ENCODE peak calls at places on chromosomes 13 and 19, in six cellular contexts. One of them, this sample, is unnamed.

GRCh38 chr13:102227696-102228095 is 174.2 kb downstream of the FGF14 start:
- DNase-seq in nucleus accumbens: no peak
- DNase-seq in ureter: no peak
- DNase-seq in brain pericyte: no peak
- DNase-seq in naive thymus-derived CD8-positive, alpha-beta T cell: no peak
- DNase-seq in GM18507: no peak
- DNase-seq in this sample: no peak

GRCh38 chr19:23887642-23888041 is 27.0 kb upstream of the ZNF726 start:
- DNase-seq in nucleus accumbens: no peak
- DNase-seq in ureter: no peak
- DNase-seq in brain pericyte: no peak
- DNase-seq in naive thymus-derived CD8-positive, alpha-beta T cell: no peak
- DNase-seq in GM18507: no peak
- DNase-seq in this sample: no peak

GRCh38 chr13:40640845-40641458 is 25.5 kb downstream of the FOXO1 start:
- DNase-seq in nucleus accumbens: no peak
- DNase-seq in ureter: no peak
- DNase-seq in brain pericyte: no peak
- DNase-seq in naive thymus-derived CD8-positive, alpha-beta T cell: no peak
- DNase-seq in GM18507: no peak
- DNase-seq in this sample: no peak

GRCh38 chr13:74651121-74651520 is 516.9 kb upstream of the KLF12 start:
- DNase-seq in nucleus accumbens: no peak
- DNase-seq in ureter: no peak
- DNase-seq in brain pericyte: no peak
- DNase-seq in naive thymus-derived CD8-positive, alpha-beta T cell: no peak
- DNase-seq in GM18507: no peak
- DNase-seq in this sample: no peak

GRCh38 chr13:96238861-96239260 is 149.0 kb downstream of the HS6ST3 start:
- DNase-seq in nucleus accumbens: no peak
- DNase-seq in ureter: no peak
- DNase-seq in brain pericyte: no peak
- DNase-seq in naive thymus-derived CD8-positive, alpha-beta T cell: no peak
- DNase-seq in GM18507: no peak
- DNase-seq in this sample: no peak

GRCh38 chr13:88248393-88248792 is 577.2 kb downstream of the SLITRK5 start:
- DNase-seq in nucleus accumbens: no peak
- DNase-seq in ureter: no peak
- DNase-seq in brain pericyte: no peak
- DNase-seq in naive thymus-derived CD8-positive, alpha-beta T cell: no peak
- DNase-seq in GM18507: no peak
- DNase-seq in this sample: no peak

GRCh38 chr19:50925734-50926133 is 14.5 kb upstream of the KLK4 start:
- DNase-seq in nucleus accumbens: no peak
- DNase-seq in ureter: no peak
- DNase-seq in brain pericyte: no peak
- DNase-seq in naive thymus-derived CD8-positive, alpha-beta T cell: no peak
- DNase-seq in GM18507: no peak
- DNase-seq in this sample: no peak

GRCh38 chr19:11738746-11739620 is at the start of gene ZNF823:
- DNase-seq in nucleus accumbens: peak
- DNase-seq in ureter: peak
- DNase-seq in brain pericyte: peak
- DNase-seq in naive thymus-derived CD8-positive, alpha-beta T cell: peak
- DNase-seq in GM18507: peak
- DNase-seq in this sample: peak

GRCh38 chr19:19257836-19258588 is 15.1 kb downstream of the TM6SF2 start:
- DNase-seq in nucleus accumbens: no peak
- DNase-seq in ureter: no peak
- DNase-seq in brain pericyte: no peak
- DNase-seq in naive thymus-derived CD8-positive, alpha-beta T cell: no peak
- DNase-seq in GM18507: no peak
- DNase-seq in this sample: no peak

GRCh38 chr19:12804051-12804450 is 2.2 kb downstream of the THSD8 start:
- DNase-seq in nucleus accumbens: no peak
- DNase-seq in ureter: no peak
- DNase-seq in brain pericyte: no peak
- DNase-seq in naive thymus-derived CD8-positive, alpha-beta T cell: no peak
- DNase-seq in GM18507: no peak
- DNase-seq in this sample: no peak

GRCh38 chr19:4829001-4829712 is 2.4 kb downstream of the TICAM1 start:
- DNase-seq in nucleus accumbens: peak
- DNase-seq in ureter: no peak
- DNase-seq in brain pericyte: no peak
- DNase-seq in naive thymus-derived CD8-positive, alpha-beta T cell: no peak
- DNase-seq in GM18507: no peak
- DNase-seq in this sample: no peak

GRCh38 chr13:60511637-60512036 is 114.6 kb downstream of the TDRD3 start:
- DNase-seq in nucleus accumbens: no peak
- DNase-seq in ureter: no peak
- DNase-seq in brain pericyte: no peak
- DNase-seq in naive thymus-derived CD8-positive, alpha-beta T cell: no peak
- DNase-seq in GM18507: no peak
- DNase-seq in this sample: no peak

GRCh38 chr13:74449811-74450524 is 315.8 kb upstream of the KLF12 start:
- DNase-seq in nucleus accumbens: no peak
- DNase-seq in ureter: no peak
- DNase-seq in brain pericyte: no peak
- DNase-seq in naive thymus-derived CD8-positive, alpha-beta T cell: no peak
- DNase-seq in GM18507: no peak
- DNase-seq in this sample: no peak

GRCh38 chr19:5131866-5132561 is 163.1 kb downstream of the KDM4B start:
- DNase-seq in nucleus accumbens: no peak
- DNase-seq in ureter: no peak
- DNase-seq in brain pericyte: no peak
- DNase-seq in naive thymus-derived CD8-positive, alpha-beta T cell: peak
- DNase-seq in GM18507: no peak
- DNase-seq in this sample: no peak

GRCh38 chr13:102198418-102199322 is 203.2 kb downstream of the FGF14 start:
- DNase-seq in nucleus accumbens: no peak
- DNase-seq in ureter: no peak
- DNase-seq in brain pericyte: no peak
- DNase-seq in naive thymus-derived CD8-positive, alpha-beta T cell: no peak
- DNase-seq in GM18507: no peak
- DNase-seq in this sample: no peak